ENCODE peak calls at places on chromosomes 13 and 19, in six cellular contexts. I, Q, O, F, J and R are unnamed samples.
A peak's percentile ranks its signal among the peaks of the same experiment; 100 is the strongest.

GRCh38 chr13:45206340-45206739 is 5.5 kb upstream of the KCTD4 start:
- DNase-seq in J (no peak), O (no peak), F (no peak), Q (no peak), I (peak; percentile 69), R (no peak)

GRCh38 chr19:5804516-5805464 is at the start of gene NRTN:
- DNase-seq in I (no peak), Q (no peak), J (peak; percentile 73), F (no peak), O (peak; percentile 69), R (no peak)

GRCh38 chr13:113939905-113940339 is 34.0 kb downstream of the C13orf46 start:
- DNase-seq in O (no peak), F (no peak), I (no peak), J (peak; percentile 44), Q (no peak), R (no peak)

GRCh38 chr19:44876930-44877530 is 14.0 kb upstream of the TOMM40 start:
- DNase-seq in O (no peak), J (no peak), I (no peak), F (no peak), Q (no peak), R (no peak)

GRCh38 chr19:3097442-3097871 is 3.3 kb downstream of the GNA11 start:
- DNase-seq in I (no peak), F (no peak), J (no peak), O (peak; percentile 46), Q (no peak), R (no peak)

GRCh38 chr13:99342723-99343315 is 35.6 kb upstream of the GPR183 start:
- DNase-seq in I (no peak), O (no peak), Q (no peak), J (no peak), F (no peak), R (no peak)

GRCh38 chr13:83752141-83752540 is 130.1 kb downstream of the SLITRK1 start:
- DNase-seq in Q (no peak), O (no peak), I (no peak), J (no peak), F (no peak), R (no peak)

GRCh38 chr13:34416833-34417425 is 525.1 kb upstream of the NBEA start:
- DNase-seq in Q (no peak), F (peak; percentile 74), I (no peak), O (no peak), J (no peak), R (no peak)

GRCh38 chr19:29668746-29669609 is 3.7 kb downstream of the PLEKHF1 start:
- DNase-seq in I (no peak), O (no peak), F (no peak), Q (no peak), J (peak; percentile 53), R (no peak)

GRCh38 chr13:73428706-73429105 is 369.9 kb downstream of the KLF5 start:
- DNase-seq in J (no peak), F (no peak), O (no peak), Q (no peak), I (no peak), R (no peak)

GRCh38 chr13:78881054-78881453 is 222.1 kb upstream of the OBI1 start:
- DNase-seq in J (no peak), F (no peak), I (no peak), O (no peak), Q (no peak), R (no peak)

GRCh38 chr13:94427313-94427712 is 52.2 kb downstream of the DCT start:
- DNase-seq in O (no peak), I (no peak), F (no peak), J (no peak), Q (no peak), R (no peak)

GRCh38 chr19:46601318-46602224 is at the start of gene CALM3:
- DNase-seq in I (no peak), F (no peak), Q (peak; percentile 66), J (peak; percentile 69), O (no peak), R (no peak)

GRCh38 chr19:44904426-44904994 is 1.1 kb upstream of the APOE start:
- DNase-seq in O (no peak), Q (no peak), J (no peak), I (no peak), F (no peak), R (no peak)

GRCh38 chr13:48403151-48403631 is 9.7 kb downstream of the LPAR6 start:
- DNase-seq in I (no peak), J (no peak), F (no peak), O (no peak), Q (no peak), R (no peak)

GRCh38 chr19:15629003-15629880 is 11.5 kb upstream of the CYP4F3 start:
- DNase-seq in Q (peak; percentile 88), F (peak; percentile 73), O (peak; percentile 90), J (peak; percentile 86), I (peak; percentile 51), R (peak; percentile 77)

GRCh38 chr13:42883142-42883541 is 101.8 kb downstream of the FAM216B start:
- DNase-seq in Q (no peak), I (no peak), O (no peak), J (no peak), F (no peak), R (no peak)

GRCh38 chr13:109213714-109214113 is 572.7 kb downstream of the IRS2 start:
- DNase-seq in F (no peak), Q (no peak), J (no peak), O (no peak), I (no peak), R (no peak)

GRCh38 chr19:10518444-10519361 is 1.5 kb upstream of the S1PR5 start:
- DNase-seq in I (no peak), Q (no peak), J (no peak), O (no peak), F (no peak), R (no peak)

GRCh38 chr19:29873024-29873800 is 61.4 kb downstream of the CCNE1 start:
- DNase-seq in I (no peak), F (peak; percentile 34), Q (peak; percentile 68), O (peak; percentile 55), J (no peak), R (peak; percentile 80)

GRCh38 chr19:54418030-54418929 is 3.0 kb downstream of the TTYH1 start:
- DNase-seq in O (no peak), Q (no peak), J (no peak), I (no peak), F (no peak), R (no peak)

GRCh38 chr19:36918090-36918489 is 2.0 kb downstream of the ZNF568 start:
- DNase-seq in J (no peak), Q (no peak), I (no peak), O (no peak), F (no peak), R (no peak)

GRCh38 chr19:36916991-36917390 is 859 bp downstream of the ZNF568 start:
- DNase-seq in J (no peak), O (no peak), I (no peak), Q (peak; percentile 51), F (no peak), R (no peak)

DNA sequence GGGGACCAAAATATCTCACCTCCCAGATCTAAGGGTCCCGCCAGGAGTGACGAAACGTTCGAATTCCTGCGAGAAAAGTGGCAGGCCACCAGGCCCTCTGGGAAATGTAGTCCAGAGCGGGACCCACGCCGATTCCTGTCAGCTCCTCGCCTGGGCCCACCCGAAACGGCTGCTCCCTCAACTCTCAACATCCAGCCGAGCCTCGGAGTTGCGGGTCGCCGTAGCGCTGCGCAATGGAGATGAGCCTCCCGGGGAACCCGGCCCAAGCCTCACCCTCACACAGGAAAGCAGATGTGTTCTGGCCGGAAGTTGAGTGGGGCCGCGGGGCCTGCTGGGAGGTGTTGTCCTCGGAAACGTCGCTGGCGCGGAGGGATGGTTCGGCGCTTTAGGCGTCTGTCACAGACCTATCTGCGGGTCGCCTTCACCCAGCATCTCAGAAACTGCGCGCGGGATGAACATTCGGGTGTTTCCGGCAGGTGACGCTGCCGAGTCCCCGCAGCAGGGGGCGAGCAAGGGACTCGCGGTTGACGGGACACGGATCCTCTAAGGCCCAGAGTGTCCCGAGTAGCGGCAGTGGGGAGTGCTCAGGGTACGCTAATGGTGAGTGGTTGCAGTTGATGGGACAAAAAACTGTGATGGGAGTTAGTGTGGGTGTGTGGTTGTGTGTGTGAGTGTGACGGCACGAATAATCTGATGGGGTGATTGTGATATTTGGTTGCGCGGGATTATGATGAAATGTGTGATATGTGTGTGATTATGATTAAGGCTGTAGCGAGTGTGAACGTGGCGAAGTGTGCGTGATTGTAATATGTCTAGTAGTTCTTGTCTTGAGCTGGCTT is at the start of the genes ZNF568 and ZNF829:
- DNase-seq in O (peak; percentile 83), J (peak; percentile 93), F (peak; percentile 80), I (no peak), Q (peak; percentile 94), R (peak; percentile 88)
- TF ChIP-seq POLR2A in O (no peak), J (peak; percentile 15), F (peak; percentile 11), I (no peak), Q (peak; percentile 56), R (peak; percentile 34)

GRCh38 chr19:48249502-48250014 is 6.2 kb downstream of the CARD8 start:
- DNase-seq in F (no peak), I (no peak), Q (peak; percentile 72), J (peak; percentile 64), O (peak; percentile 41), R (no peak)
- TF ChIP-seq POLR2A in F (no peak), I (no peak), Q (peak; percentile 52), J (peak; percentile 60), O (no peak), R (no peak)

DNA sequence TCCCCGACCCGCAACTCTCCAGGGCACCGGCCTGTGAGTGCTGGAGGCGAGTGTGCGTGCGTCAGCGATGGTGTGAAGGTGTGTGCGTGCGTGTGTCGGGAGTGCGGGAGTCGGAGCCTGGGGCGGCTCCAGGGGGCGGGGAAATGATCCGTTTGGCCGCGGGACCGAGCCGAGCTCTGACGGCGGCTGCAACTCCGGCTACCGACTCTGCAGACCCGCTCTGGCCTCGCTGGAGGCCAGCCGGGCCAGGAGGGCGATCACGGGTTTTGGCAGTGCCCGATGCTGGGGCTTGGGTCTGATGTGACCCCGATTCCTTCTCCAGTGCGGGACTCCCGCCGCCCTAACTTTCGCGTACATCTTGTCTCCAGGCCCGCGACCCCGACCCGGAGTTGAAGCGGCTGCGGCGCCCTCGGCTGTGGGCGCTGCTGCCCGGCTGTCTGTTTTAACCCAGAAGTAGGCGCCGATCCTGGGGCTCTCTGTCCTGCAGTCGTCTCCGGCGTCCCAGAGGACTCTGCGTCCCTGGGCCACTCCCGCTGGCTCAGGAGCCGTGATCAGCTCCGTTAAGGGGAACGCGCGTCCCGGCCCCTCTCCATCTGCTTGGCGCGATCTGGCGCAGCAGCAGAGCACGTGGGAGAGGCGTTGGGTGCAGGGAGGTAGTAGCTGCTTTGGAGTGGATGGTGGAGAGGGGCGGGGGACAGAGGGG is 1.2 kb downstream of the CHST8 start:
- DNase-seq in I (no peak), O (no peak), Q (no peak), F (no peak), J (no peak), R (no peak)
- TF ChIP-seq POLR2A in I (no peak), O (no peak), Q (no peak), F (no peak), J (no peak), R (no peak)

DNA sequence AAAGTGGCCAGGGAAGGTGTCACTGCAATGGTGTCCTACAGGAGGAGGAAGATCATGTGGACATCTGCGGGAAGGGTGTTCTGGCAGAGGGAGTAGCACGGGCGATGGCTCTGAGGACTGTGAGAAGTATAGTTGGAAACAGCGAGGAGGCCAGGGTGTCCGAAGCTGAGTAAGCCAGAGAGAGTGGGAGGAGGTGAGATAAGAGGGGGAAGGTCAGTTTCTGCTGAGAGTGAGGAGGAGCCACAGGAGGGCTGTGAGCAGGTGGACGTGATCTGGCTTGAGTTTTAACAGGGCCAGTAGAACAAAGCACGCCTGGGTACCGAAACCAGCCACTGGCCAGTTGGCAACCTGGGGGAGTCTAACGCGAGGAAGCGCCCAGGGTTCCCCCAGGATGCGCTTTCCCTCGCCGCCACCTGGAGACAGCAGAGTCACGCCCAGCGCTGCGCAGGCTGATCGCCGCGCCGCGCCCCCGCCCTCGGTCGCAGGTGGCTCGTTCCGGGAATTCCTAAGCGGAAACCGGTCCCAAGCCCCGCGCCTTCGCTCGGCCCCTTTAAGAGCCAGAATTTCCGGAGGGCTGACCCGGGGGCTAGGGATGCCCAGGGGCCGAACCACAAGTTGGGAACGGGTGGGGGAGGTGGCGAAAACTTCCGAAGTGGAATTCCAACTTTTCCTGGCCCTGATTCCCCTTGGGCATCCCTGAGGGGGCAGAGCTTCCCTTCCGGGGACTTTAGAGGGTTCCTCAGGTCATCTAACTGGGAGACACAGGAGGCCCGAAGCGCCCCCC is 1.1 kb upstream of the LSR start:
- DNase-seq in F (no peak), J (peak; percentile 93), O (peak; percentile 93), Q (no peak), I (peak; percentile 95), R (no peak)
- TF ChIP-seq POLR2A in F (no peak), J (no peak), O (no peak), Q (no peak), I (peak; percentile 40), R (no peak)